ENCODE peak calls at places on chromosomes 13 and 19, in eight cellular contexts. U is GM23338, W is upper lobe of right lung, B is ovary, I is right cardiac atrium, N is GM23248, Z is tibial nerve, T is epithelial cell of prostate. V is an unnamed sample.

GRCh38 chr19:54379187-54379678 is 14.5 kb upstream of the LAIR1 start:
- DNase-seq in T (no peak), Z (no peak), W (no peak), I (no peak), U (no peak), B (no peak), N (no peak), V (no peak)

GRCh38 chr19:34677386-34678084 is at the start of gene ZNF302:
- DNase-seq in W (peak), Z (peak), N (peak), T (peak), I (peak), U (peak), B (peak), V (peak)

GRCh38 chr13:50527612-50528509 is 315.6 kb downstream of the DLEU7 start:
- DNase-seq in I (peak), B (no peak), U (no peak), Z (no peak), T (no peak), N (peak), W (no peak), V (no peak)

GRCh38 chr13:76812971-76813691 is 73.1 kb downstream of the KCTD12 start:
- DNase-seq in N (peak), Z (peak), I (peak), B (peak), T (no peak), W (no peak), U (no peak), V (peak)

GRCh38 chr19:38304866-38305429 is 897 bp downstream of the C19orf33 start:
- DNase-seq in N (no peak), I (peak), B (no peak), U (peak), T (no peak), Z (peak), W (peak), V (no peak)

GRCh38 chr19:58544591-58545285 is 874 bp downstream of the TRIM28 start:
- DNase-seq in T (no peak), Z (no peak), W (peak), U (peak), B (no peak), I (no peak), N (peak), V (peak)

GRCh38 chr13:66635526-66635925 is 594.6 kb downstream of the PCDH9 start:
- DNase-seq in N (peak), Z (no peak), U (no peak), T (peak), W (no peak), B (no peak), I (no peak), V (no peak)

GRCh38 chr19:1760020-1760419 is 6.7 kb downstream of the ONECUT3 start:
- DNase-seq in U (no peak), T (no peak), Z (no peak), W (no peak), I (no peak), N (no peak), B (no peak), V (no peak)

GRCh38 chr19:27974082-27974513 is 1238.9 kb downstream of the UQCRFS1 start:
- DNase-seq in W (no peak), B (no peak), I (no peak), T (no peak), Z (no peak), N (peak), U (peak), V (no peak)

GRCh38 chr19:6039541-6040225 is 61.7 kb upstream of the RANBP3 start:
- DNase-seq in T (no peak), I (no peak), U (no peak), B (no peak), Z (no peak), N (no peak), W (peak), V (no peak)

GRCh38 chr13:98927954-98928927 is 49.6 kb downstream of the DOCK9 start:
- DNase-seq in Z (no peak), U (peak), N (peak), I (peak), T (no peak), W (no peak), B (peak), V (peak)

GRCh38 chr19:56119585-56119978 is 1.5 kb downstream of the ZNF787 start:
- DNase-seq in U (no peak), I (peak), T (no peak), W (peak), B (no peak), Z (no peak), N (peak), V (no peak)

GRCh38 chr13:87498681-87499080 is 172.5 kb upstream of the SLITRK5 start:
- DNase-seq in I (no peak), N (peak), W (no peak), Z (no peak), U (peak), B (no peak), T (no peak), V (no peak)

GRCh38 chr19:15717781-15718180 is 10.0 kb upstream of the OR10H2 start:
- DNase-seq in Z (no peak), B (no peak), I (no peak), T (no peak), U (no peak), N (no peak), W (no peak), V (no peak)

GRCh38 chr19:2476451-2477140 is 669 bp downstream of the GADD45B start:
- DNase-seq in I (peak), T (no peak), Z (no peak), B (peak), U (peak), N (peak), W (peak), V (peak)

GRCh38 chr13:50682002-50682401 is 161.5 kb downstream of the DLEU7 start:
- DNase-seq in N (peak), W (no peak), I (no peak), Z (no peak), T (no peak), U (no peak), B (no peak), V (no peak)

GRCh38 chr13:76764429-76764828 is 121.8 kb downstream of the KCTD12 start:
- DNase-seq in N (peak), T (no peak), B (peak), W (peak), U (no peak), Z (peak), I (peak), V (peak)

GRCh38 chr19:46384396-46384795 is 29.0 kb downstream of the CCDC8 start:
- DNase-seq in W (peak), N (no peak), T (no peak), B (peak), I (peak), Z (no peak), U (no peak), V (no peak)

GRCh38 chr13:77359171-77359570 is 32.3 kb upstream of the MYCBP2 start:
- DNase-seq in I (no peak), W (no peak), Z (no peak), T (no peak), U (no peak), B (no peak), N (peak), V (no peak)

GRCh38 chr13:30125422-30126073 is 181.8 kb downstream of the KATNAL1 start:
- DNase-seq in I (no peak), W (no peak), T (peak), N (peak), U (no peak), B (peak), Z (no peak), V (peak)

GRCh38 chr13:66212511-66212910 is 1017.6 kb downstream of the PCDH9 start:
- DNase-seq in I (no peak), W (no peak), Z (no peak), B (no peak), U (no peak), N (no peak), T (no peak), V (no peak)

GRCh38 chr19:30353394-30353793 is 18.8 kb upstream of the ZNF536 start:
- DNase-seq in I (no peak), B (no peak), W (no peak), Z (no peak), T (no peak), U (no peak), N (no peak), V (no peak)

GRCh38 chr19:44592451-44592890 is 20.9 kb upstream of the IGSF23 start:
- DNase-seq in B (no peak), N (no peak), U (no peak), I (no peak), Z (no peak), T (no peak), W (no peak), V (no peak)

GRCh38 chr19:42207767-42208259 is 9.7 kb downstream of the DEDD2 start:
- DNase-seq in I (no peak), W (no peak), U (no peak), Z (no peak), B (no peak), N (peak), T (peak), V (no peak)

GRCh38 chr19:16197188-16197621 is 506 bp upstream of the AP1M1 start:
- DNase-seq in U (no peak), B (no peak), N (peak), Z (no peak), I (no peak), T (peak), W (no peak), V (no peak)

GRCh38 chr19:12137541-12137940 is 2.6 kb downstream of the ZNF20 start:
- DNase-seq in Z (no peak), B (no peak), W (no peak), N (peak), T (no peak), U (peak), I (no peak), V (no peak)

GRCh38 chr13:113178070-113178895 is 19.8 kb downstream of the PROZ start:
- DNase-seq in Z (no peak), N (peak), I (no peak), U (no peak), T (no peak), W (no peak), B (no peak), V (no peak)

GRCh38 chr19:15244106-15244803 is 12.0 kb upstream of the EPHX3 start:
- DNase-seq in B (no peak), Z (no peak), U (no peak), N (no peak), W (no peak), I (peak), T (no peak), V (no peak)

GRCh38 chr19:6660930-6661329 is 9.0 kb downstream of the TNFSF14 start:
- DNase-seq in N (no peak), Z (no peak), U (peak), W (no peak), T (no peak), I (no peak), B (no peak), V (peak)

GRCh38 chr19:10961763-10962536 is 1.1 kb downstream of the SMARCA4 start:
- DNase-seq in B (no peak), W (no peak), T (no peak), N (peak), I (peak), U (no peak), Z (no peak), V (no peak)

GRCh38 chr13:52749446-52749845 is 9.8 kb upstream of the CNMD start:
- DNase-seq in N (no peak), B (no peak), Z (no peak), I (no peak), U (no peak), W (no peak), T (no peak), V (no peak)

GRCh38 chr13:95505265-95505664 is 47.3 kb upstream of the CLDN10 start:
- DNase-seq in B (no peak), I (no peak), W (no peak), T (no peak), U (peak), Z (no peak), N (no peak), V (no peak)

GRCh38 chr19:38658462-38659306 is 11.2 kb downstream of the ACTN4 start:
- DNase-seq in W (no peak), B (peak), Z (no peak), I (peak), N (peak), U (no peak), T (peak), V (no peak)

DNA sequence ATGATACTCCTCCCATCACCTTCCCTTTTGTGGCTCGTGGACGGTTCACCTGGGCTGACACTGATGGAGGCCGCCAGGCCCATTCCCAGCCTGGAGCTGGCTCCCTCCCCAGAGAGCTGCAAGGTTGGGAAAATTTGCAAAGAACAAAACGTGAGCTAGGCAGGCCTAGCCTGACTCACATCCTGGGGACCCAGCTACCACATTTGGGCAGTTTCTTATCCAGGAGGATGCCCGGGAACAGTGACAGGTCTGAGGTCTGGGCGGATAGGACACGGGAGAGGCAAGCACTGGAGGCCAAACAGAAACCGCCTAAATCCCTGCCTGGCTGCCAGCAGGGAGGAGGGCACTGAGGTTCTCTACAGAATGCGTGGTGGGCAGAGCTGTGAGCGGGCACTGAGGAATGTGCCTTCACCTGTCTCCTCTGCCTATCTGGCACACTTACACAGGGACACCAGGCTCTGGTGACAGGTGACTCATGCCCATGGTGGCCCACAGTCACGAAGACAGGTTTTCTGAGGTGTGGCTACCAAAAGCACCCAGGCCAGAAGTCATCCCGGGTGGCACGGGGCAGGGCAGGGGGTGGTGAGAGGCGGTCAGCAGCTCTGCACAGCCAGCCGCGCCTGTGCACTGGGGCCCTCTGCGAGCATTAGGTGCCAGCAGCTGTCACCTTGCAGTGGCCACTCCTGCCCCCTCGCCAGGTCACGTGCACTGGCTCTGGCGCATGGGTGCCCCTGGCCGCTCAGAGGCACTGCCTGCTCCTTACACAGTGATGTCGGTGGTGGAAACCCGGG is 23.2 kb downstream of the SH3GL1 start:
- DNase-seq in T (no peak), B (no peak), W (no peak), N (peak), I (peak), U (no peak), Z (no peak), V (no peak)
- H3K27ac ChIP-seq in T (peak), B (no peak), W (peak), N (peak), I (no peak), U (peak), Z (peak), V (peak)

DNA sequence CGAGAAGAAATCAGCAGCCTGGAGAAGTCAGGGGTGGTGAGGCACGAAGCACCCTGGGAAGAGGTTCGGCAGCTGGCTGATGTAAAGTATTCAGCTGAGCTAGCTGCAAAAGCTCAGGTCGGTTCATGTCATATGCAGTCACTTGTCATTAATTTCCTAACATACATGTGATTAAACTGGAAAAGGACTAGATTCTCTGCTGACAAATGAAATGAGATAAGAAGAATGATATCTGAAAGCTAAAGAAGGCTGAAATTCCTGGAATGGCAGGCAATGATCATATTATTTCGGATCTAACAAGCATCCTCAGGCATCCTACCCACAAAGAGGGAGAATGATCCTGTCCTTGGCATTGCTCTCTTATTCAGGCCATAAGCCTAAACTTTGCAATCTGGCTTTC is 383.1 kb upstream of the SLITRK1 start:
- DNase-seq in T (no peak), I (no peak), U (no peak), W (no peak), B (no peak), N (no peak), Z (no peak), V (no peak)
- H3K27ac ChIP-seq in T (no peak), I (no peak), U (no peak), W (no peak), B (no peak), N (no peak), Z (no peak), V (no peak)

DNA sequence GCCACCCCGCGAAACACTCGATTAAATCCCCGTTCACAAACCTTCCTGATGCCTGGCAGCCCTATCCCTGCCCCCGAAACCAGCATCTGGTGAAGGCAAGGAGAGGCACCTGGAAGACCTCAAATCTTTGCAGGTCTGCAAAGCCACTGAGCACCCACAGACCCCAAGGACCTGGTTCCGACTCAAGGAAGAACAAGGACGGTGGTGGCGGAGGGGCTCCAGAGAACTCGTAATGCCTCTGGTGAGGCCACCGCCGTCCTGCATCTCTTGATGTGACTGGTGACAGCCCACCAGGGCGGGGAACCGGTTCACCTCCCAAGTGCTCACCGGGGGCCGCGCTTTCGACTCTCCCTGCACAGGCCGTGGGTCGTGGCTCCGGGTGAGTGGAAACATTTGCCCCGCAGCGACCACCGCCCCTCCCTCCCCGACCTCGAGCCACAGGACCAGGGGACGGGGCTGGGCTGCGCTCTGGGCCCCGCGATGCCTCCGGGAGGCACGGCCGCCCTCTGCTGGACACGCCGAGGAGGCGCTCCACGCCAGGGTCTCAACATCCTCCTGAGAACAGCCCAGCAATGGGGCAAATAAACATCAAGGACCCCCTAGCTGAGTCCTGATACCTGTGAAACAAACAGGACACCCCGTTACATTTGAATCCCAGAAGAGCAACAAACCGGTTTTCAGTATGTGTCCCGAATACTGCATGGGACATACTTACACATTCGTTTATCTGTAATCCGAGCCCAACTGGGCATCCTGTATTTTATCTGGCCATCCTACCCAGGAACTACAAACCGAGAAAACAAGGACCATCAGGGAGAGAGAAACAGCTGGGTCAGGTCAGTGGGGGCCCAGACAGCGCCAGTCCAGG is 3.9 kb upstream of the PLPP2 start:
- DNase-seq in W (peak), U (peak), N (peak), T (no peak), I (peak), B (no peak), Z (no peak), V (no peak)
- H3K27ac ChIP-seq in W (no peak), U (no peak), N (no peak), T (no peak), I (no peak), B (no peak), Z (peak), V (peak)

GRCh38 chr13:110221331-110221730 is 85.6 kb downstream of the COL4A1 start:
- DNase-seq in I (no peak), T (no peak), W (no peak), U (no peak), N (no peak), B (no peak), Z (no peak), V (no peak)
- H3K27ac ChIP-seq in I (no peak), T (no peak), W (peak), U (no peak), N (no peak), B (no peak), Z (peak), V (peak)

GRCh38 chr19:3857449-3858003 is 11.3 kb downstream of the ZFR2 start:
- DNase-seq in T (no peak), B (no peak), I (no peak), N (no peak), W (no peak), U (no peak), Z (no peak), V (no peak)
- H3K27ac ChIP-seq in T (no peak), B (no peak), I (no peak), N (no peak), W (no peak), U (no peak), Z (no peak), V (no peak)

GRCh38 chr13:106492576-106493323 is 42.7 kb downstream of the EFNB2 start:
- DNase-seq in I (no peak), N (no peak), U (no peak), Z (no peak), W (no peak), B (no peak), T (no peak), V (no peak)

GRCh38 chr13:106490887-106491321 is 44.6 kb downstream of the EFNB2 start:
- DNase-seq in N (no peak), Z (no peak), I (peak), U (no peak), B (no peak), W (no peak), T (no peak), V (no peak)

GRCh38 chr13:106491463-106491862 is 44.0 kb downstream of the EFNB2 start:
- DNase-seq in B (no peak), T (no peak), W (no peak), N (no peak), Z (no peak), I (peak), U (no peak), V (no peak)

GRCh38 chr13:106491928-106492327 is 43.5 kb downstream of the EFNB2 start:
- DNase-seq in T (no peak), W (no peak), Z (no peak), N (no peak), I (no peak), U (no peak), B (no peak), V (no peak)

GRCh38 chr13:106493569-106493968 is 41.9 kb downstream of the EFNB2 start:
- DNase-seq in T (no peak), N (no peak), W (no peak), U (no peak), B (no peak), Z (no peak), I (no peak), V (no peak)
- H3K27ac ChIP-seq in T (no peak), N (no peak), W (peak), U (no peak), B (no peak), Z (peak), I (no peak), V (peak)

DNA sequence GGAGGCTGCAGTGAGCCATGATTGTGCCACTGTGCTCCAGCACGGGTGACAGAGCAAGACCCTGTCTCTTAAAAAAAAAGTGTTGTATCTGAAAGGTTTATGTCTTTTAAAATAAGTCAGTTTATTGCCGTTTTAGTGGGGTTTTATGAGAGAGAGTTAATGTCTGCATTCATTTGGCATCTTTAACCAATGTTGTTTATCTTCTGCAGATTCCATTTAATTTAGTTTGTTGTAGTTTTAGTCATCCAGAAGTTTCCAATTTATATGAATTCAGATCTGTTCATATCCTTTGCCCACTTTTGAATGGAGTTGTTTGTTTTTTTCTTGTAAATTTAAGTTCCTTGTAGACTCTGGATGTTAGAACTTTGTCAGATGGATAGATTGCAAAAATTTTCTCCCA is 36.7 kb upstream of the LPAR6 start:
- DNase-seq in U (no peak), B (no peak), W (no peak), I (no peak), T (no peak), N (peak), Z (no peak), V (no peak)
- H3K27ac ChIP-seq in U (no peak), B (no peak), W (peak), I (no peak), T (peak), N (peak), Z (peak), V (no peak)

V was measured in uterus.